ENCODE peak calls at places on chromosome 5, in six cellular contexts. C, J, N, M, U and I are unnamed samples.

GRCh38 chr5:172561151-172561550 is 79.9 kb upstream of the NEURL1B start:
- DNase-seq in C (no peak), J (peak; percentile 23), N (no peak), M (no peak), U (no peak), I (no peak)

GRCh38 chr5:139523635-139524445 is 37.3 kb upstream of the UBE2D2 start:
- DNase-seq in C (no peak), J (no peak), N (no peak), M (no peak), U (no peak), I (no peak)

GRCh38 chr5:42840279-42840678 is 28.6 kb upstream of the SELENOP start:
- DNase-seq in C (peak; percentile 66), J (peak; percentile 84), N (peak; percentile 21), M (no peak), U (peak; percentile 83), I (peak; percentile 72)

GRCh38 chr5:33557605-33558004 is 116.8 kb downstream of the TARS1 start:
- DNase-seq in C (no peak), J (no peak), N (no peak), M (no peak), U (no peak), I (no peak)

GRCh38 chr5:139655727-139656271 is 7.7 kb downstream of the CXXC5 start:
- DNase-seq in C (no peak), J (peak; percentile 72), N (no peak), M (no peak), U (peak; percentile 86), I (peak; percentile 79)

GRCh38 chr5:176922817-176923216 is 23.7 kb upstream of the HK3 start:
- DNase-seq in C (no peak), J (no peak), N (no peak), M (no peak), U (no peak), I (no peak)

GRCh38 chr5:170302729-170303501 is 5.3 kb upstream of the LCP2 start:
- DNase-seq in C (peak; percentile 57), J (no peak), N (no peak), M (peak; percentile 40), U (peak; percentile 85), I (peak; percentile 63)

GRCh38 chr5:1479581-1480188 is 34.4 kb upstream of the SLC6A3 start:
- DNase-seq in C (peak; percentile 53), J (no peak), N (no peak), M (peak; percentile 58), U (peak; percentile 72), I (no peak)

GRCh38 chr5:4518924-4519660 is 621.0 kb upstream of the ADAMTS16 start:
- DNase-seq in C (no peak), J (no peak), N (no peak), M (no peak), U (no peak), I (no peak)

GRCh38 chr5:109996246-109996645 is 306.5 kb downstream of the MAN2A1 start:
- DNase-seq in C (no peak), J (peak; percentile 6), N (no peak), M (no peak), U (no peak), I (no peak)

GRCh38 chr5:133611357-133612020 is 852 bp downstream of the FSTL4 start:
- DNase-seq in C (no peak), J (no peak), N (no peak), M (no peak), U (no peak), I (no peak)

GRCh38 chr5:172321593-172321992 is 38.0 kb upstream of the UBTD2 start:
- DNase-seq in C (no peak), J (no peak), N (no peak), M (no peak), U (no peak), I (no peak)

GRCh38 chr5:58922392-58923171 is 339.7 kb downstream of the RAB3C start:
- DNase-seq in C (peak; percentile 35), J (peak; percentile 86), N (peak; percentile 23), M (no peak), U (peak; percentile 86), I (peak; percentile 77)

DNA sequence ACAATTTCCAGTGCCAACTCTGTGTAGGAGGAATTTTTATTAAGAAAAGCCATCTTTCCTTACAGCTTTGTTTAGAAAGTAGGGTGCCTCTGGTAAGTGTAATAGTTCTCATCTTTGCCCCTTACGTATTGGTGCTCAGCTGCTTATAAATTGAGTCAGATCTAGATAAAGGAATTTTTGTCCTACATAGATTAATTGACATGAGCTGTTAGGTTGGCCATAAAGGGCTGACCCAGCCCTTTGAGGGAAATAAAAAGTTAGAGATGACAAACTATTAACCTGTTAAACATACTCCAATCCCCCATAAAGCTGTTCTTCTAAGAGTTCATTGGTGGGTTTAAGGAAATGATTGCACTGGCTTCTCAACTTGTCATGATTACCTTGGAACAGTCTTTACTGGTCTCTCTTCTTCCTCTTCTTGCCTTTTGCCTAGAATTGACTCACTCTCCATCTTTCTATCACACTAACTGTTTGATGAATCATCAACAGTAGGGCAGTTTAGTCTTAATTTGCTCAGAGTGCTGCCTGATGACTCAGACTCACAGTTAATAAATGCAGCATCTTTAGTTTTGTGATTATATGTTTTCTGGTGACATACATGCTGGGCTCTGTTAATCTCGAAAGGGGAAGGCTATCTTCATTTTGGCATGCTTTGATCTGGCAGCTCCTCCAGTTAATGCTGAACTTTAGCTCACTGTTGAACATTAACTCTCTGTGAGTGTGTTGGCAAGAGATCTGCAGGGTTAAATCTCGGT is 51.7 kb downstream of the ARHGAP26 start:
- DNase-seq in C (no peak), J (peak; percentile 95), N (no peak), M (no peak), U (no peak), I (no peak)
- H3K4me1 ChIP-seq in C (peaks cover 2% of the 10 kb centered on the region), J (peaks cover 27% of the 10 kb centered on the region), N (no peaks in the 10 kb centered on the region), M (peaks cover 66% of the 10 kb centered on the region), U (peaks cover 4% of the 10 kb centered on the region), I (peaks cover 96% of the 10 kb centered on the region)

DNA sequence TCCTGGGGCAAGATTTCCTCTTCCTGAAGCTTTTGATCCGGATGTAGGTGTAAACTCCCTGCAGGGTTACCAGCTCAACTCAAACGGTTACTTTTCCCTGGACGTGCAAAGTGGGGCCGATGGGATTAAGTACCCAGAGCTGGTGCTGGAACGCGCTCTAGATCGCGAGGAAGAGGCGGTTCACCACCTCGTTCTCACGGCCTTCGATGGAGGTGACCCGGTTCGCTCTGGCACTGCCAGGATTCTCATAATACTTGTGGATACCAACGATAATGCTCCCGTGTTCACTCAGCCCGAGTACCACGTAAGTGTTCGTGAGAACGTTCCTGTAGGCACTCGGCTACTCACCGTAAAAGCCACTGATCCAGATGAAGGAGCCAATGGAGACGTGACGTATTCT is 820 bp downstream of the PCDHGA4 start:
- DNase-seq in C (no peak), J (no peak), N (no peak), M (no peak), U (no peak), I (no peak)
- H3K9me3 ChIP-seq in C (peaks cover 52% of the 10 kb centered on the region), J (no peaks in the 10 kb centered on the region), N (no peaks in the 10 kb centered on the region), M (peaks cover 14% of the 10 kb centered on the region), U (peaks cover 41% of the 10 kb centered on the region), I (peaks cover 98% of the 10 kb centered on the region)

GRCh38 chr5:36689225-36689624 is 82.8 kb downstream of the SLC1A3 start:
- DNase-seq in C (no peak), J (peak; percentile 77), N (no peak), M (no peak), U (peak; percentile 58), I (no peak)

GRCh38 chr5:36690041-36690941 is 83.9 kb downstream of the SLC1A3 start:
- DNase-seq in C (peak; percentile 77), J (peak; percentile 74), N (peak; percentile 56), M (peak; percentile 73), U (peak; percentile 88), I (peak; percentile 79)

GRCh38 chr5:36692791-36693763 is 86.7 kb downstream of the SLC1A3 start:
- DNase-seq in C (peak; percentile 57), J (peak; percentile 68), N (peak; percentile 67), M (peak; percentile 66), U (peak; percentile 87), I (peak; percentile 82)

GRCh38 chr5:36691993-36692392 is 85.6 kb downstream of the SLC1A3 start:
- DNase-seq in C (no peak), J (peak; percentile 44), N (no peak), M (no peak), U (peak; percentile 61), I (peak; percentile 28)

DNA sequence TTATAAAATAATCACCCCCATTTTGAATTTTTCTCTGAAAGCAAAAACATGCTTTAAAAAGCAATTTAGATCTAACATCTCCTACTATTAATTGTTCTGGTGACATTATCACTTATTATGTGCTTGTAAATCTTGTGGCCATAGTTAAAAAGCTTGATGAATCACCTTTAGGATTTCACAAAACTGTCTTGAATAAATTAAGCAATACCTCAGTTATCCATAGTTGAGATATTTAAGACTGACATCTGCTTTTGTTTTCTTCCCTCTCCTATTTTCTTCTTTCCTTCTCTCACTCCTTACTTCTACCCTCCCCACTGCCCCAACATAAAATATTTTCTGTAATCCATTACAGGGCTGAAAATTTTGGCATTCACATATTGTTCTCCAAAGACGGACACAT is 84.8 kb downstream of the SLC1A3 start:
- DNase-seq in C (no peak), J (no peak), N (no peak), M (no peak), U (no peak), I (no peak)
- H3K27ac ChIP-seq in C (no peak overlapping the region), J (no peak overlapping the region), N (no peak overlapping the region), M (no peak overlapping the region), U (no peak overlapping the region), I (peak overlapping the region; percentile 85)

GRCh38 chr5:150129454-150129812 is 26.2 kb downstream of the PDGFRB start:
- DNase-seq in C (no peak), J (no peak), N (no peak), M (no peak), U (no peak), I (no peak)
- H3K4me1 ChIP-seq in C (peaks cover 9% of the 10 kb centered on the region), J (peaks cover 38% of the 10 kb centered on the region), N (no peaks in the 10 kb centered on the region), M (peaks cover 13% of the 10 kb centered on the region), U (no peaks in the 10 kb centered on the region), I (peaks cover 31% of the 10 kb centered on the region)

GRCh38 chr5:124207118-124207517 is 539.3 kb downstream of the ZNF608 start:
- DNase-seq in C (no peak), J (no peak), N (no peak), M (no peak), U (no peak), I (no peak)
- H3K9me3 ChIP-seq in C (no peaks in the 10 kb centered on the region), J (no peaks in the 10 kb centered on the region), N (no peaks in the 10 kb centered on the region), M (no peaks in the 10 kb centered on the region), U (peaks cover 3% of the 10 kb centered on the region), I (peaks cover 13% of the 10 kb centered on the region)

GRCh38 chr5:14489643-14490042 is 91.9 kb upstream of the OTULINL start:
- DNase-seq in C (no peak), J (no peak), N (no peak), M (no peak), U (no peak), I (no peak)
- H3K27ac ChIP-seq in C (no peak overlapping the region), J (no peak overlapping the region), N (no peak overlapping the region), M (no peak overlapping the region), U (no peak overlapping the region), I (peak overlapping the region; percentile 60)

DNA sequence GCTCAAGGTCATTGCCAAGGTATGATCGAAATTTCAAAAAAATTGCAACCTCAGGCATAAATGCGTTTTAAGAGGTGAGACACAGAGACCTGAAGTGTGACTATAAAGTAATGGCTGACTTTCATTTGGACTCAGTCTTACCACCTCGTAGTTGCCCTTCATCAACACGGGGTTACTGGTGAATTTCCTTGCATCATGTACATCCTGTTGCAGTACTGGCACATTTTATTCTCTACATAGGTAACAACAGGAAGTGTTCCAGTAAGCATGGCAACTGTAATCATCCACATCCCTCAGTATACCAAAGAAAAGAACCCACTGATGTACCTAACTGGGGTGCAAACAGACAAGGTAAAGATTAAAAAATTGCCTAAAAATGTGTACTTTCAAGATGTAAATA is 29.3 kb downstream of the MOCS2 start:
- DNase-seq in C (no peak), J (no peak), N (no peak), M (no peak), U (no peak), I (no peak)
- H3K4me1 ChIP-seq in C (no peaks in the 10 kb centered on the region), J (no peaks in the 10 kb centered on the region), N (no peaks in the 10 kb centered on the region), M (no peaks in the 10 kb centered on the region), U (no peaks in the 10 kb centered on the region), I (no peaks in the 10 kb centered on the region)